ENCODE peak calls at places on chromosomes 11 and 22, in nine cellular contexts. One of them, this sample, is unnamed.

GRCh38 chr11:58152776-58153175 is 27.4 kb upstream of the OR9I1 start:
- DNase-seq in BJ: no peak
- DNase-seq in spleen: no peak
- DNase-seq in thoracic aorta: no peak
- DNase-seq in heart left ventricle: no peak
- DNase-seq in endothelial cell of umbilical vein: no peak
- DNase-seq in Peyer's patch: no peak
- DNase-seq in left ventricle myocardium inferior: no peak
- DNase-seq in hepatocyte: no peak
- DNase-seq in this sample: no peak

GRCh38 chr11:95142431-95142830 is 52.8 kb downstream of the ENDOD1 start:
- DNase-seq in spleen: no peak
- DNase-seq in hepatocyte: no peak
- DNase-seq in Peyer's patch: no peak
- DNase-seq in BJ: no peak
- DNase-seq in left ventricle myocardium inferior: no peak
- DNase-seq in endothelial cell of umbilical vein: no peak
- DNase-seq in thoracic aorta: no peak
- DNase-seq in heart left ventricle: no peak
- DNase-seq in this sample: no peak

GRCh38 chr22:39344046-39344390 is 5.8 kb upstream of the SYNGR1 start:
- DNase-seq in Peyer's patch: no peak
- DNase-seq in thoracic aorta: no peak
- DNase-seq in spleen: no peak
- DNase-seq in left ventricle myocardium inferior: no peak
- DNase-seq in endothelial cell of umbilical vein: no peak
- DNase-seq in heart left ventricle: no peak
- DNase-seq in BJ: no peak
- DNase-seq in hepatocyte: no peak
- DNase-seq in this sample: no peak

GRCh38 chr11:75969626-75970308 is 154.8 kb downstream of the UVRAG start:
- DNase-seq in Peyer's patch: no peak
- DNase-seq in hepatocyte: no peak
- DNase-seq in endothelial cell of umbilical vein: no peak
- DNase-seq in thoracic aorta: no peak
- DNase-seq in spleen: no peak
- DNase-seq in heart left ventricle: no peak
- DNase-seq in BJ: peak; percentile 50
- DNase-seq in left ventricle myocardium inferior: no peak
- DNase-seq in this sample: no peak

GRCh38 chr22:30920407-30920806 is 48.2 kb downstream of the MORC2 start:
- DNase-seq in hepatocyte: peak; percentile 82
- DNase-seq in Peyer's patch: peak; percentile 87
- DNase-seq in spleen: peak; percentile 92
- DNase-seq in endothelial cell of umbilical vein: peak; percentile 62
- DNase-seq in thoracic aorta: peak; percentile 45
- DNase-seq in heart left ventricle: peak; percentile 81
- DNase-seq in left ventricle myocardium inferior: peak; percentile 81
- DNase-seq in BJ: no peak
- DNase-seq in this sample: peak; percentile 57

GRCh38 chr11:48006301-48006992 is 26.1 kb downstream of the PTPRJ start:
- DNase-seq in BJ: no peak
- DNase-seq in heart left ventricle: no peak
- DNase-seq in spleen: peak; percentile 63
- DNase-seq in hepatocyte: no peak
- DNase-seq in Peyer's patch: no peak
- DNase-seq in endothelial cell of umbilical vein: peak; percentile 37
- DNase-seq in left ventricle myocardium inferior: no peak
- DNase-seq in thoracic aorta: no peak
- DNase-seq in this sample: no peak

GRCh38 chr11:74169736-74170458 is 905 bp downstream of the C2CD3 start:
- DNase-seq in endothelial cell of umbilical vein: peak; percentile 4
- DNase-seq in Peyer's patch: no peak
- DNase-seq in spleen: no peak
- DNase-seq in BJ: no peak
- DNase-seq in thoracic aorta: no peak
- DNase-seq in heart left ventricle: no peak
- DNase-seq in left ventricle myocardium inferior: no peak
- DNase-seq in hepatocyte: no peak
- DNase-seq in this sample: no peak

GRCh38 chr11:76787911-76788596 is 4.9 kb downstream of the TSKU start:
- DNase-seq in endothelial cell of umbilical vein: no peak
- DNase-seq in hepatocyte: peak; percentile 57
- DNase-seq in left ventricle myocardium inferior: no peak
- DNase-seq in Peyer's patch: no peak
- DNase-seq in thoracic aorta: no peak
- DNase-seq in spleen: peak; percentile 56
- DNase-seq in BJ: no peak
- DNase-seq in heart left ventricle: peak; percentile 57
- DNase-seq in this sample: no peak

GRCh38 chr11:121241300-121242176 is 51.0 kb upstream of the SC5D start:
- DNase-seq in hepatocyte: no peak
- DNase-seq in spleen: no peak
- DNase-seq in heart left ventricle: no peak
- DNase-seq in left ventricle myocardium inferior: no peak
- DNase-seq in endothelial cell of umbilical vein: no peak
- DNase-seq in BJ: no peak
- DNase-seq in thoracic aorta: no peak
- DNase-seq in Peyer's patch: no peak
- DNase-seq in this sample: no peak

GRCh38 chr11:112024178-112024777 is 930 bp upstream of the DLAT start:
- DNase-seq in hepatocyte: no peak
- DNase-seq in heart left ventricle: no peak
- DNase-seq in thoracic aorta: no peak
- DNase-seq in BJ: no peak
- DNase-seq in endothelial cell of umbilical vein: no peak
- DNase-seq in spleen: no peak
- DNase-seq in left ventricle myocardium inferior: no peak
- DNase-seq in Peyer's patch: peak; percentile 59
- DNase-seq in this sample: no peak

GRCh38 chr11:94638278-94638901 is 71.2 kb downstream of the PIWIL4 start:
- DNase-seq in thoracic aorta: no peak
- DNase-seq in hepatocyte: no peak
- DNase-seq in endothelial cell of umbilical vein: no peak
- DNase-seq in left ventricle myocardium inferior: no peak
- DNase-seq in spleen: no peak
- DNase-seq in Peyer's patch: no peak
- DNase-seq in heart left ventricle: no peak
- DNase-seq in BJ: no peak
- DNase-seq in this sample: no peak

GRCh38 chr11:134841411-134841810 is 429.4 kb upstream of the B3GAT1 start:
- DNase-seq in thoracic aorta: no peak
- DNase-seq in heart left ventricle: no peak
- DNase-seq in endothelial cell of umbilical vein: no peak
- DNase-seq in BJ: no peak
- DNase-seq in spleen: no peak
- DNase-seq in Peyer's patch: no peak
- DNase-seq in left ventricle myocardium inferior: no peak
- DNase-seq in hepatocyte: no peak
- DNase-seq in this sample: no peak

GRCh38 chr11:130448416-130449068 is at the start of gene ADAMTS15:
- DNase-seq in hepatocyte: peak; percentile 88
- DNase-seq in spleen: no peak
- DNase-seq in left ventricle myocardium inferior: peak; percentile 91
- DNase-seq in BJ: no peak
- DNase-seq in Peyer's patch: no peak
- DNase-seq in thoracic aorta: no peak
- DNase-seq in heart left ventricle: peak; percentile 93
- DNase-seq in endothelial cell of umbilical vein: peak; percentile 70
- DNase-seq in this sample: peak; percentile 73

GRCh38 chr11:61516675-61517516 is 8.3 kb downstream of the LRRC10B start:
- DNase-seq in thoracic aorta: no peak
- DNase-seq in spleen: peak; percentile 83
- DNase-seq in Peyer's patch: peak; percentile 21
- DNase-seq in heart left ventricle: no peak
- DNase-seq in endothelial cell of umbilical vein: peak; percentile 42
- DNase-seq in left ventricle myocardium inferior: no peak
- DNase-seq in BJ: no peak
- DNase-seq in hepatocyte: peak; percentile 54
- DNase-seq in this sample: no peak

GRCh38 chr22:25969901-25970300 is 199.4 kb upstream of the SEZ6L start:
- DNase-seq in spleen: no peak
- DNase-seq in left ventricle myocardium inferior: no peak
- DNase-seq in heart left ventricle: no peak
- DNase-seq in thoracic aorta: no peak
- DNase-seq in hepatocyte: no peak
- DNase-seq in Peyer's patch: no peak
- DNase-seq in BJ: no peak
- DNase-seq in endothelial cell of umbilical vein: no peak
- DNase-seq in this sample: no peak

GRCh38 chr11:36022891-36023290 is 79.0 kb downstream of the LDLRAD3 start:
- DNase-seq in BJ: no peak
- DNase-seq in thoracic aorta: no peak
- DNase-seq in heart left ventricle: no peak
- DNase-seq in hepatocyte: no peak
- DNase-seq in left ventricle myocardium inferior: no peak
- DNase-seq in endothelial cell of umbilical vein: no peak
- DNase-seq in Peyer's patch: no peak
- DNase-seq in spleen: no peak
- DNase-seq in this sample: no peak

GRCh38 chr11:36016709-36017108 is 72.8 kb downstream of the LDLRAD3 start:
- DNase-seq in thoracic aorta: no peak
- DNase-seq in endothelial cell of umbilical vein: no peak
- DNase-seq in heart left ventricle: no peak
- DNase-seq in Peyer's patch: no peak
- DNase-seq in BJ: no peak
- DNase-seq in spleen: no peak
- DNase-seq in left ventricle myocardium inferior: no peak
- DNase-seq in hepatocyte: no peak
- DNase-seq in this sample: no peak

GRCh38 chr11:36018967-36019596 is 75.2 kb downstream of the LDLRAD3 start:
- DNase-seq in Peyer's patch: no peak
- DNase-seq in endothelial cell of umbilical vein: no peak
- DNase-seq in heart left ventricle: no peak
- DNase-seq in left ventricle myocardium inferior: no peak
- DNase-seq in spleen: no peak
- DNase-seq in hepatocyte: no peak
- DNase-seq in thoracic aorta: no peak
- DNase-seq in BJ: no peak
- DNase-seq in this sample: no peak

GRCh38 chr11:36016263-36016662 is 72.4 kb downstream of the LDLRAD3 start:
- DNase-seq in left ventricle myocardium inferior: no peak
- DNase-seq in hepatocyte: no peak
- DNase-seq in heart left ventricle: no peak
- DNase-seq in spleen: no peak
- DNase-seq in BJ: no peak
- DNase-seq in Peyer's patch: no peak
- DNase-seq in thoracic aorta: no peak
- DNase-seq in endothelial cell of umbilical vein: no peak
- DNase-seq in this sample: no peak

DNA sequence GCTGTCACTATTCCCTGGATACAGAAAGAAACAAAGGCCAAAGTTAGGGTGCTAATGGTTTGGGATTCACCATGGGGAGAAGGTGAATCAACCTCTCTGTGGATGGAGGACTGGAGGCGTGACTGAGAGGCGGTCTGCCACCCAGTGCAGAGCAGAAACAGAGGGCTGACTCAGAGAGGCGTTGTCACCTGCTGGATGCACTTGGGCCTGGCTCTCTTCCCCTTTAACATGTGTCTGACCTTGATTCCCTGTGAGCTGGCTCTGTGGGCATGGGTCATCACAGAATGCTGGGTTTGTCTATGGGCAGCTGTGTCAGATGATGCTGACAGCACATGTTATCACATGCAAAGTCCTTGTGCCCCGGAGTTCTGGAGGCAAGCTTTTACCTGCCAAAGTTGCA is 75.9 kb downstream of the LDLRAD3 start:
- DNase-seq in heart left ventricle: no peak
- DNase-seq in endothelial cell of umbilical vein: no peak
- DNase-seq in hepatocyte: no peak
- DNase-seq in Peyer's patch: no peak
- DNase-seq in thoracic aorta: no peak
- DNase-seq in left ventricle myocardium inferior: no peak
- DNase-seq in BJ: no peak
- DNase-seq in spleen: no peak
- DNase-seq in this sample: no peak
- TF ChIP-seq CTCF in heart left ventricle: no peak
- TF ChIP-seq CTCF in endothelial cell of umbilical vein: no peak
- TF ChIP-seq CTCF in hepatocyte: no peak
- TF ChIP-seq CTCF in Peyer's patch: no peak
- TF ChIP-seq CTCF in thoracic aorta: no peak
- TF ChIP-seq CTCF in left ventricle myocardium inferior: no peak
- TF ChIP-seq CTCF in BJ: no peak
- TF ChIP-seq CTCF in spleen: no peak
- TF ChIP-seq CTCF in this sample: no peak

GRCh38 chr11:16610738-16611388 is 127.6 kb upstream of the C11orf58 start:
- DNase-seq in endothelial cell of umbilical vein: no peak
- DNase-seq in BJ: no peak
- DNase-seq in heart left ventricle: peak; percentile 20
- DNase-seq in Peyer's patch: no peak
- DNase-seq in left ventricle myocardium inferior: no peak
- DNase-seq in spleen: no peak
- DNase-seq in hepatocyte: peak; percentile 26
- DNase-seq in thoracic aorta: no peak
- DNase-seq in this sample: no peak
- H3K4me3 ChIP-seq in endothelial cell of umbilical vein: no peak overlapping the region
- H3K4me3 ChIP-seq in BJ: no peak overlapping the region
- H3K4me3 ChIP-seq in heart left ventricle: no peak overlapping the region
- H3K4me3 ChIP-seq in Peyer's patch: no peak overlapping the region
- H3K4me3 ChIP-seq in left ventricle myocardium inferior: no peak overlapping the region
- H3K4me3 ChIP-seq in spleen: no peak overlapping the region
- H3K4me3 ChIP-seq in hepatocyte: no peak overlapping the region
- H3K4me3 ChIP-seq in thoracic aorta: no peak overlapping the region
- H3K4me3 ChIP-seq in this sample: no peak overlapping the region

GRCh38 chr22:50259302-50259701 is 2.2 kb downstream of the MAPK12 start:
- DNase-seq in endothelial cell of umbilical vein: no peak
- DNase-seq in hepatocyte: no peak
- DNase-seq in Peyer's patch: no peak
- DNase-seq in spleen: no peak
- DNase-seq in thoracic aorta: no peak
- DNase-seq in heart left ventricle: no peak
- DNase-seq in BJ: no peak
- DNase-seq in left ventricle myocardium inferior: no peak
- DNase-seq in this sample: no peak
- H3K27me3 ChIP-seq in endothelial cell of umbilical vein: no peaks in the 10 kb centered on the region
- H3K27me3 ChIP-seq in hepatocyte: peaks cover 6% of the 10 kb centered on the region
- H3K27me3 ChIP-seq in Peyer's patch: peaks cover 15% of the 10 kb centered on the region
- H3K27me3 ChIP-seq in spleen: peaks cover 8% of the 10 kb centered on the region
- H3K27me3 ChIP-seq in thoracic aorta: peaks cover 7% of the 10 kb centered on the region
- H3K27me3 ChIP-seq in heart left ventricle: no peaks in the 10 kb centered on the region
- H3K27me3 ChIP-seq in BJ: no peaks in the 10 kb centered on the region
- H3K27me3 ChIP-seq in left ventricle myocardium inferior: peaks cover 11% of the 10 kb centered on the region
- H3K27me3 ChIP-seq in this sample: no peaks in the 10 kb centered on the region

GRCh38 chr11:56783448-56784041 is 35.0 kb upstream of the OR9G4 start:
- DNase-seq in hepatocyte: peak; percentile 82
- DNase-seq in heart left ventricle: no peak
- DNase-seq in thoracic aorta: no peak
- DNase-seq in Peyer's patch: no peak
- DNase-seq in spleen: no peak
- DNase-seq in endothelial cell of umbilical vein: peak; percentile 36
- DNase-seq in left ventricle myocardium inferior: no peak
- DNase-seq in BJ: no peak
- DNase-seq in this sample: no peak
- TF ChIP-seq CTCF in hepatocyte: peak; percentile 84
- TF ChIP-seq CTCF in heart left ventricle: peak; percentile 57
- TF ChIP-seq CTCF in thoracic aorta: peak; percentile 35
- TF ChIP-seq CTCF in Peyer's patch: peak; percentile 79
- TF ChIP-seq CTCF in spleen: peak; percentile 23
- TF ChIP-seq CTCF in endothelial cell of umbilical vein: peak; percentile 18
- TF ChIP-seq CTCF in left ventricle myocardium inferior: peak; percentile 69
- TF ChIP-seq CTCF in BJ: peak; percentile 59
- TF ChIP-seq CTCF in this sample: peak; percentile 26